ENCODE peak calls at places on chromosomes 6 and 20, in nine cellular contexts. H, J, E, V, U, R, L, X and B are unnamed samples.
A peak's percentile ranks its signal among the peaks of the same experiment; 100 is the strongest.

GRCh38 chr6:100670056-100670455 is 205.3 kb upstream of the SIM1 start:
- DNase-seq in J (no peak), R (no peak), H (no peak), X (no peak), V (no peak), E (no peak), U (no peak), L (no peak), B (no peak)

GRCh38 chr6:145044606-145045275 is 690.6 kb downstream of the EPM2A start:
- DNase-seq in X (no peak), H (no peak), U (no peak), J (no peak), E (no peak), R (no peak), L (no peak), V (no peak), B (no peak)

GRCh38 chr6:117025310-117025709 is 148.3 kb downstream of the RFX6 start:
- DNase-seq in L (no peak), R (no peak), U (no peak), H (no peak), E (no peak), J (no peak), X (no peak), V (no peak), B (no peak)

GRCh38 chr6:56714982-56715456 is 72.3 kb upstream of the DST start:
- DNase-seq in L (no peak), R (no peak), X (no peak), E (no peak), U (no peak), J (no peak), V (peak; percentile 81), H (no peak), B (no peak)

GRCh38 chr6:84330325-84330724 is 102.9 kb upstream of the CEP162 start:
- DNase-seq in U (no peak), X (no peak), R (no peak), H (no peak), J (no peak), E (no peak), L (no peak), V (no peak), B (no peak)

GRCh38 chr6:157145656-157146285 is 177.5 kb downstream of the TMEM242 start:
- DNase-seq in J (no peak), V (no peak), H (no peak), R (no peak), U (no peak), X (no peak), E (no peak), L (no peak), B (no peak)

GRCh38 chr6:126188271-126188909 is 151.5 kb upstream of the CENPW start:
- DNase-seq in E (no peak), R (no peak), U (no peak), J (no peak), V (peak; percentile 7), X (no peak), L (no peak), H (no peak), B (no peak)

GRCh38 chr6:34466242-34467185 is 638 bp downstream of the PACSIN1 start:
- DNase-seq in J (no peak), H (no peak), V (no peak), E (peak; percentile 8), U (peak; percentile 20), L (no peak), X (no peak), R (no peak), B (no peak)

GRCh38 chr6:143911028-143911427 is 46.8 kb downstream of the ZC2HC1B start:
- DNase-seq in E (no peak), V (no peak), H (no peak), X (no peak), J (no peak), L (no peak), R (no peak), U (no peak), B (no peak)

GRCh38 chr6:53347250-53347920 is 1.4 kb downstream of the ELOVL5 start:
- DNase-seq in U (no peak), X (peak; percentile 72), V (no peak), H (no peak), R (no peak), L (no peak), J (peak; percentile 59), E (peak; percentile 48), B (no peak)

GRCh38 chr20:48581167-48581566 is 246.6 kb downstream of the PREX1 start:
- DNase-seq in U (no peak), V (no peak), E (no peak), X (no peak), L (no peak), R (no peak), J (no peak), H (no peak), B (no peak)

GRCh38 chr20:23047738-23048214 is 1.7 kb downstream of the THBD start:
- DNase-seq in H (no peak), U (peak; percentile 47), J (no peak), E (no peak), R (no peak), V (no peak), X (no peak), L (peak; percentile 57), B (no peak)

GRCh38 chr20:32485770-32486248 is 99.3 kb downstream of the NOL4L start:
- DNase-seq in U (no peak), V (peak; percentile 63), X (no peak), L (no peak), E (no peak), R (no peak), J (no peak), H (no peak), B (no peak)

GRCh38 chr6:142737368-142738060 is 207.5 kb downstream of the HIVEP2 start:
- DNase-seq in H (no peak), X (no peak), R (no peak), J (no peak), U (no peak), V (no peak), E (no peak), L (no peak), B (no peak)

GRCh38 chr6:25113436-25113835 is 165.7 kb upstream of the CARMIL1 start:
- DNase-seq in V (no peak), L (no peak), U (no peak), J (no peak), E (no peak), R (no peak), X (no peak), H (no peak), B (no peak)

GRCh38 chr6:167748046-167748445 is 78.7 kb upstream of the AFDN start:
- DNase-seq in U (no peak), L (no peak), V (no peak), E (no peak), H (no peak), X (no peak), R (no peak), J (no peak), B (no peak)

GRCh38 chr6:17846762-17847161 is 140.0 kb upstream of the NUP153 start:
- DNase-seq in J (no peak), X (no peak), R (no peak), V (no peak), E (no peak), L (no peak), U (no peak), H (no peak), B (no peak)
- H3K36me3 ChIP-seq in J (no peaks in the 10 kb centered on the region), X (no peaks in the 10 kb centered on the region), R (no peaks in the 10 kb centered on the region), V (peaks cover 5% of the 10 kb centered on the region), E (no peaks in the 10 kb centered on the region), L (peaks cover 27% of the 10 kb centered on the region), U (peaks cover 23% of the 10 kb centered on the region), H (peaks cover 25% of the 10 kb centered on the region), B (peaks cover 6% of the 10 kb centered on the region)

GRCh38 chr6:22356362-22356940 is 59.6 kb upstream of the PRL start:
- DNase-seq in U (no peak), L (no peak), H (no peak), V (no peak), E (no peak), R (no peak), X (no peak), J (no peak), B (no peak)
- H3K4me1 ChIP-seq in U (no peaks in the 10 kb centered on the region), L (no peaks in the 10 kb centered on the region), H (no peaks in the 10 kb centered on the region), V (no peaks in the 10 kb centered on the region), E (no peaks in the 10 kb centered on the region), R (no peaks in the 10 kb centered on the region), X (no peaks in the 10 kb centered on the region), J (no peaks in the 10 kb centered on the region), B (no peaks in the 10 kb centered on the region)

GRCh38 chr20:59733326-59733725 is 129.0 kb downstream of the PHACTR3 start:
- DNase-seq in J (no peak), H (no peak), U (no peak), V (no peak), X (no peak), E (no peak), R (no peak), L (no peak), B (no peak)
- H3K9me3 ChIP-seq in J (no peaks in the 10 kb centered on the region), H (no peaks in the 10 kb centered on the region), U (no peaks in the 10 kb centered on the region), V (no peaks in the 10 kb centered on the region), X (no peaks in the 10 kb centered on the region), E (no peaks in the 10 kb centered on the region), R (no peaks in the 10 kb centered on the region), L (no peaks in the 10 kb centered on the region), B (peaks cover 37% of the 10 kb centered on the region)

DNA sequence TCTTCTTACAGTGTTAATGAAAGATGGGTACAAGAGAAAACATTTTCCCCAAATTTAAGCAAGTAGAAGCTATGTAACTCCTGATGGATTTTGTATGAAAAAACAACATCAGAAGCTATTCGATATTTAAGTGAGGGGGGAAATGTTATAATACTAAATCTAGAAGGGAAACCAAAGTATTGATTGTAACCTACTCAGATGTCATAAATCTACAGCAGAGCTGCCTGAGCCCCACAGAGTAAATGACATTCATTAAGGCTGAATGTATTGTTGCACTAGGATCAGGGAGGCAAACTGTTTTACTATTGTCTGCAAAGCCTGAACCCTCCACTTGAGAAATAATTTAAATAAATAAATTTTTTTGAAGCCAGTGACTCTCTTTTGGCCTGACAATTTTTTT is 19.3 kb downstream of the ANKRD6 start:
- DNase-seq in V (no peak), R (no peak), H (no peak), E (no peak), X (no peak), U (no peak), J (no peak), L (no peak), B (no peak)
- H3K36me3 ChIP-seq in V (no peaks in the 10 kb centered on the region), R (no peaks in the 10 kb centered on the region), H (no peaks in the 10 kb centered on the region), E (no peaks in the 10 kb centered on the region), X (no peaks in the 10 kb centered on the region), U (no peaks in the 10 kb centered on the region), J (no peaks in the 10 kb centered on the region), L (no peaks in the 10 kb centered on the region), B (no peaks in the 10 kb centered on the region)

GRCh38 chr20:38091447-38092216 is 58.1 kb downstream of the RPRD1B start:
- DNase-seq in J (no peak), V (no peak), X (peak; percentile 71), R (no peak), H (no peak), L (no peak), U (no peak), E (no peak), B (no peak)

GRCh38 chr20:38092260-38092857 is 58.8 kb downstream of the RPRD1B start:
- DNase-seq in X (no peak), J (no peak), H (no peak), R (no peak), L (no peak), U (no peak), V (no peak), E (no peak), B (no peak)

GRCh38 chr20:38093641-38094077 is 60.1 kb downstream of the RPRD1B start:
- DNase-seq in H (no peak), X (no peak), E (no peak), V (peak; percentile 83), J (no peak), U (no peak), L (no peak), R (no peak), B (no peak)

GRCh38 chr20:38094968-38095689 is 61.6 kb downstream of the RPRD1B start:
- DNase-seq in U (no peak), V (no peak), L (no peak), E (no peak), J (no peak), H (no peak), X (no peak), R (no peak), B (no peak)

GRCh38 chr20:38094373-38094775 is 60.8 kb downstream of the RPRD1B start:
- DNase-seq in R (peak; percentile 69), J (peak; percentile 15), L (peak; percentile 81), V (peak; percentile 52), H (peak; percentile 72), E (peak; percentile 19), X (peak; percentile 71), U (no peak), B (no peak)
- H3K4me1 ChIP-seq in R (peaks cover 13% of the 10 kb centered on the region), J (peaks cover 41% of the 10 kb centered on the region), L (peaks cover 67% of the 10 kb centered on the region), V (peaks cover 49% of the 10 kb centered on the region), H (peaks cover 49% of the 10 kb centered on the region), E (peaks cover 30% of the 10 kb centered on the region), X (peaks cover 29% of the 10 kb centered on the region), U (peaks cover 76% of the 10 kb centered on the region), B (no peaks in the 10 kb centered on the region)